ENCODE peak calls at places on chromosomes 11 and 22, in eight cellular contexts. G is AG04450, M is neural progenitor cell, F is fibroblast of villous mesenchyme, N is astrocyte, E is adrenal gland, W is HFF-Myc, Q is fibroblast of lung. T is an unnamed sample.

GRCh38 chr22:43060213-43060612 is 29.0 kb downstream of the TTLL1 start:
- DNase-seq in G (no peak), M (peak), F (peak), N (no peak), E (peak), W (no peak), Q (no peak), T (peak)

GRCh38 chr11:45209904-45210699 is 63.7 kb downstream of the PRDM11 start:
- DNase-seq in G (no peak), M (peak), F (peak), N (no peak), E (peak), W (no peak), Q (peak), T (peak)

GRCh38 chr11:34680206-34680605 is 59.3 kb downstream of the EHF start:
- DNase-seq in G (no peak), M (no peak), F (no peak), N (no peak), E (no peak), W (peak), Q (peak), T (no peak)

GRCh38 chr11:15569626-15570025 is 454.9 kb downstream of the INSC start:
- DNase-seq in G (no peak), M (no peak), F (no peak), N (peak), E (peak), W (no peak), Q (peak), T (peak)

GRCh38 chr11:73176145-73176891 is 34.2 kb upstream of the FCHSD2 start:
- DNase-seq in G (no peak), M (no peak), F (no peak), N (no peak), E (no peak), W (no peak), Q (no peak), T (no peak)

GRCh38 chr11:46315783-46316563 is 31.3 kb upstream of the DGKZ start:
- DNase-seq in G (no peak), M (no peak), F (no peak), N (no peak), E (peak), W (no peak), Q (no peak), T (no peak)

GRCh38 chr11:27158763-27159679 is 118.4 kb downstream of the BBOX1 start:
- DNase-seq in G (peak), M (peak), F (peak), N (peak), E (peak), W (peak), Q (peak), T (peak)

GRCh38 chr11:45872513-45873356 is 12.7 kb upstream of the MAPK8IP1 start:
- DNase-seq in G (peak), M (peak), F (peak), N (peak), E (peak), W (peak), Q (peak), T (peak)

GRCh38 chr22:40567626-40568328 is 68.7 kb downstream of the MRTFA start:
- DNase-seq in G (no peak), M (no peak), F (no peak), N (no peak), E (no peak), W (no peak), Q (no peak), T (no peak)

GRCh38 chr22:41367039-41367679 is 14.6 kb upstream of the TEF start:
- DNase-seq in G (peak), M (peak), F (peak), N (peak), E (peak), W (peak), Q (peak), T (peak)

GRCh38 chr11:115504279-115505158 is at the start of gene CADM1:
- DNase-seq in G (peak), M (peak), F (peak), N (peak), E (peak), W (peak), Q (peak), T (peak)

GRCh38 chr11:36056160-36056751 is 112.4 kb downstream of the LDLRAD3 start:
- DNase-seq in G (no peak), M (peak), F (peak), N (no peak), E (peak), W (no peak), Q (no peak), T (peak)

GRCh38 chr11:23866641-23867040 is 630.2 kb upstream of the LUZP2 start:
- DNase-seq in G (no peak), M (no peak), F (no peak), N (peak), E (no peak), W (no peak), Q (peak), T (no peak)

GRCh38 chr11:3058753-3059664 is 1.8 kb upstream of the CARS1 start:
- DNase-seq in G (peak), M (no peak), F (peak), N (peak), E (no peak), W (peak), Q (peak), T (peak)

GRCh38 chr11:2100361-2101170 is 38.6 kb downstream of the IGF2 start:
- DNase-seq in G (no peak), M (no peak), F (peak), N (no peak), E (peak), W (no peak), Q (no peak), T (peak)

GRCh38 chr11:74373382-74373781 is 24.9 kb downstream of the PGM2L1 start:
- DNase-seq in G (no peak), M (no peak), F (no peak), N (peak), E (no peak), W (no peak), Q (peak), T (no peak)

DNA sequence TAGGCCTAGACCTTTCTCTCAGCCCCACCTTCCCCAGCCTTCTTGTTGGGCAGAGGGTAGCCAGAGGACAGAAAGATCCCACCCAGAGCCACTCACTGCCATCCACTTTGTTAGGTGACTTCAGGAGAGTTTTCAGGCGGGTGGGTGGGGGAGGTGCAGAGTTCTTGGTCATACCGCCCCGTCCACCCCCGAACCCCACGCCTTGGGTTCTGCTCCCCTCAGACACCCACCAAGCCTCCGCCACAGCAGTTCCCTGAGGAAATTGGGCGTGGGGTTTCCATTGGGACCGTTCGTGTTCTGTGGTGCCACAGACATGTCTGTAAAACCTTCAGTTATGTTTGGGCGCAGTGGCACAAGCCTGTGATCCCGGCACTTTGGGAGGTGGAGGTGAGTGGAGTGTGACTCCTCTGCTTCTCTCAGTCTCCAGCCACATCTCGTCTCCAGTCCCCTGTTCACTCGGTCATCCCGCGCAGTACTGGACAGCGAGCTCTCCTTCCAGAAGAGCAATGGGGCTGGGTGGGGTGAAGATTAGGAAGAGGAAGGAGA is 1.5 kb downstream of the MIF start:
- DNase-seq in G (no peak), M (no peak), F (no peak), N (no peak), E (no peak), W (no peak), Q (no peak), T (no peak)
- TF ChIP-seq CTCF in G (no peak), M (no peak), F (no peak), N (no peak), E (no peak), W (no peak), Q (no peak), T (no peak)

GRCh38 chr11:75562836-75563484 is 907 bp downstream of the SERPINH1 start:
- DNase-seq in G (no peak), M (peak), F (peak), N (peak), E (peak), W (peak), Q (peak), T (peak)

GRCh38 chr11:75565221-75565814 is 3.3 kb downstream of the SERPINH1 start:
- DNase-seq in G (no peak), M (no peak), F (peak), N (peak), E (peak), W (peak), Q (peak), T (peak)

GRCh38 chr11:75562048-75562835 is at the start of gene SERPINH1:
- DNase-seq in G (no peak), M (peak), F (peak), N (peak), E (peak), W (no peak), Q (peak), T (peak)

GRCh38 chr11:75563978-75564552 is 2.0 kb downstream of the SERPINH1 start:
- DNase-seq in G (peak), M (peak), F (peak), N (peak), E (peak), W (peak), Q (peak), T (peak)

GRCh38 chr11:75563501-75563977 is 1.5 kb downstream of the SERPINH1 start:
- DNase-seq in G (no peak), M (no peak), F (no peak), N (no peak), E (no peak), W (no peak), Q (no peak), T (no peak)
- H3K4me3 ChIP-seq in G (peak), M (peak), F (peak), N (peak), E (peak), W (peak), Q (peak), T (peak)

DNA sequence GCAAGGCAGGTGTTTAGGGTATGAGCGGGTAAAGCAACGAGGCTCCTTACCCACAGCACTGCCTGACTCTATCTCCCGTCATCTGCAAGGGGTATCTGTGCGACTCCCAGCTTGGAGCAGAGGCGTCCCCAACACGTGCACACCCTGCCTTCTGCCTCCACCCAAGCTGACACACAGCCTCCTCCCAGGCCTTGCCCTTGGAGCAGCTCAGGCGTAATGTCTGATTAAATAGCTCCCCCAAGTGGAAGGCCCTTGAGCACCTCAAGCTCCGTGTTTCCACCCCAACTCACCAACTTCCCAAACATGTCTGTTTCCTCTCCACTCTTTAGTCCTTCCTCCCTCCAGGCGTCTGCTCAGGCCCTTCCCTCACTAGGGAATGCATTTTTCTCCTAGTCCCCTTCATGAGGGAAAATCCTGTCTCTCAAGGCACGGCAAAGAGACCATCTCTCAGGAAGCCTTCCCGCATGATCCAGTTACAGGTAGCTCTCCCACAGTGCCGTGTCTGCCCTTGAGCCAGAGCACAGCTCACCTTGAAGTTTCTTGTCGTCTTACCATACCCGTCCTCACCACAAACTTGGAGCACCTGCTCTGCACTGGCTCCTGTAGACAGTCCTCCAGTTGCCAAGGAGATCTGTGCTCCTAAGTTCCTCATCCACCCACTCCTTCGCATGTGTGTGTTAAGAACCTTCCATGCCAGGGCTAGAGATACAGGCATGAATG is 15.8 kb downstream of the CYB5R2 start:
- DNase-seq in G (no peak), M (peak), F (peak), N (peak), E (peak), W (no peak), Q (peak), T (peak)
- TF ChIP-seq CTCF in G (peak), M (peak), F (peak), N (peak), E (peak), W (peak), Q (peak), T (peak)

GRCh38 chr11:123187670-123188507 is 7.2 kb downstream of the CLMP start:
- DNase-seq in G (no peak), M (peak), F (peak), N (peak), E (no peak), W (no peak), Q (peak), T (peak)
- H3K4me3 ChIP-seq in G (peak), M (peak), F (peak), N (peak), E (no peak), W (peak), Q (peak), T (peak)

GRCh38 chr11:84990141-84990540 is 637.0 kb downstream of the DLG2 start:
- DNase-seq in G (no peak), M (peak), F (no peak), N (no peak), E (no peak), W (no peak), Q (no peak), T (no peak)

GRCh38 chr11:84993386-84993785 is 633.8 kb downstream of the DLG2 start:
- DNase-seq in G (no peak), M (peak), F (peak), N (no peak), E (no peak), W (no peak), Q (peak), T (peak)
- TF ChIP-seq CTCF in G (peak), M (peak), F (peak), N (peak), E (no peak), W (peak), Q (peak), T (no peak)

GRCh38 chr11:62338218-62338617 is 970 bp downstream of the ASRGL1 start:
- DNase-seq in G (no peak), M (no peak), F (no peak), N (no peak), E (no peak), W (no peak), Q (no peak), T (no peak)
- H3K4me3 ChIP-seq in G (no peak), M (peak), F (peak), N (peak), E (no peak), W (peak), Q (no peak), T (peak)

DNA sequence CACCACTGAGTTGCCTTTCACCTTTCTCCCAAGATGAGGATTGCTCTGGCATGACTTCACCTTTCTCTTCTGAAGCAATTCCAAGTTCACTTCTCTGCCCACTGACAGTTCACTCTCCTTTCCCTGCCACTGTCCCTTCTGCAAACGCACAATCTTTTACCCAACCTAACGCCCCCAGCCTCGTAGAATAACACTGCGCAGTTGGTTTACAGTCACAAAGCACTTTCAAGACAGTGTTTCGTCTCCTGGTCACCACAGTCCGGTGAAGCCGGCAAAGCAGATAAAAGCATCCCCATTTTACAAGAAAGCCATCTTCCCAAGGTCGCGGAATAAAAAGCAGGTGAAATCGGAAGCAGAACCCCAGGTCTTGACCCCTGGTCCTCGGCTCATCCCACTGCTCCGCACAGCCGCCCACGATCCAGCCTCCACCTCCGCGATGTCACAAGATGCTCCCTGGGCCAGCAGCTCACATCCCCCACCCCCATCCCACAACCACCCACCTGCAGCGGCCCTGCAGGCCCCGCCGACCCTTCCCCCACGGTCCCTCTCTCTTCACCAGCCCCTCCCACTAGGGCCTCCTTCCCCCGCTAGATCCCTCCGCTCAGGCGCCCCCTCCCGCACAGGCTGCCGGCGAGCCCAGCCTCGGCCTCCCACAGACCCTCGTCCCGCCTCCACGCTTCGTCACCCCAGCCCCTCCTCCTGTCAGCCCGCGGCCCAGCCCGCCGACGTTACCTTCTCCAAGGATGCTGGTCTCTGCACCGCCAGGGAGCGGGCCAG is 585 bp downstream of the PI4KA start:
- DNase-seq in G (peak), M (peak), F (peak), N (peak), E (peak), W (peak), Q (peak), T (peak)
- TF ChIP-seq CTCF in G (no peak), M (no peak), F (peak), N (no peak), E (no peak), W (no peak), Q (no peak), T (no peak)

DNA sequence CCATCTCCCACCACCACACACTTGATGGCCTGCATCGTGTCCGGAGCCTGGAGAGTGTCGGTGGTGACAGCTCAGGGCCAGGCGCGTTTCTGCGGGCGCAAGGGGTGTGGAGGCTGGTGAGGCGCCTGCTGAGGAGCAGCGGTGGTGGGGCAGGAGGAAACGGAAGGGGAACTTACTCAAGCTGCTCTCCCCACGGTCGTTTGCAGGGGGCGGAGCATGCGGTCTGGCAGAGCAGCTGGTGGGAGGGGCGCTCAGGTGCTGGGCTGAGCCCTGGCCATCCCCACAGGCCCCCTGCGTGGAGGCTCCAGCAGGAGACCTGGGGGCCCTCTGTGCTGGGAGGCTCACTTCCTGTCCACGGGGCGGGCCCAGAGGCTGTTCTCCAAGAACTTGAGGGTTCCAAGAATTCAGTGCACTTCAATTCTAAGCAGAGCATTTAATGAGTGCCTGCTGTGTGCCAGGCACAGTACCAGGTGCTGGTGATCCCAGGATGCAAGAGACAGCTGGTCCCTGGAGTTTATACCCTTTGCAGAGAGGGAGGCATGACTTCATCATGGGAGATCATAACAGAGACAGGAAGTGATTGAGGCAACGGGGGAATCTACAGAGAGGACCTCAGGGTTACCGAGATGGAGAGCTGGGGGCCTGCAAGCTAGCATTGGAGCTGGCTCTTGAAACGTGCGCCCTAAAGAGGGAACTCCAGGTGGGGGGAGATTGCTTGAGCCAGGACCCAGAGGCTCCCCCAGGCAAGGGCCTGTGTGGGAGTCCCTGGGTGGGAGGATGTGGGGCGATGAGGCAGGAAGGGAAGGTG is at the start of gene RAC2:
- DNase-seq in G (no peak), M (peak), F (peak), N (peak), E (peak), W (no peak), Q (peak), T (peak)
- H3K4me3 ChIP-seq in G (peak), M (no peak), F (peak), N (peak), E (no peak), W (peak), Q (peak), T (peak)

DNA sequence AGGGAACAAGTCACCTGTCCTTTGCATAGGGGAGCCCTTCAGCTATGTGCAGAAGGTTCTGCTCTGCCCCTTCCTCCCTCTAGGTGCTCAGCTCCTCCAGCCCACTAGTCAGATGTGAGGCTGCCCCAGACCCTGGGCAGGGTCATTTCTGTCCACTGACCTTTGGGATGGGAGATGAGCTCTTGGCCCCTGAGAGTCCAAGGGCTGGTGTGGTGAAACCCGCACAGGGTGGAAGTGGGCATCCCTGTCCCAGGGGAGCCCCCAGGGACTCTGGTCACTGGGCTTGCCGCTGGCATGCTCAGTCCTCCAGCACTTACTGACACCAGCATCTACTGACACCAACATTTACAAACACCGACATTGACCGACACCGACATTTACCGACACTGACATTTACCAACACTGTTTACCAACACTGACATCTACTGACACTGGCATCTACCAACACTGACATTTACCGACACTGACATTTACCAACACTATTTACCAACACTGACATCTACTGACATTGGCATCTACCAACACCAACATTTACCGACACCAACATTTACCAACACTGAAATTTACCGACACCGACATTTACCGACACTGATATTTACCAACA is 71.9 kb upstream of the PPP6R3 start:
- DNase-seq in G (no peak), M (no peak), F (no peak), N (no peak), E (no peak), W (no peak), Q (no peak), T (no peak)
- TF ChIP-seq CTCF in G (no peak), M (no peak), F (no peak), N (no peak), E (no peak), W (no peak), Q (no peak), T (no peak)

T was measured in fibroblast of pulmonary artery.